ENCODE peak calls at places on chromosomes 11 and 22, in four cellular contexts. U is AG08395, K is AG09319, C is SK-MEL-5. I is an unnamed sample.

GRCh38 chr22:49968831-49969661 is 8.5 kb downstream of the PIM3 start:
- DNase-seq in U (no peak), C (no peak), K (no peak), I (no peak)

GRCh38 chr11:68840661-68841653 is 759 bp downstream of the CPT1A start:
- DNase-seq in K (no peak), C (no peak), U (peak), I (peak)

GRCh38 chr11:117226388-117227385 is 5.2 kb downstream of the PCSK7 start:
- DNase-seq in U (peak), K (peak), C (peak), I (peak)

GRCh38 chr22:27216444-27216843 is 559.1 kb downstream of the MIAT start:
- DNase-seq in U (no peak), C (no peak), K (no peak), I (no peak)

GRCh38 chr11:88632163-88632562 is 294.6 kb upstream of the CTSC start:
- DNase-seq in K (no peak), C (no peak), U (no peak), I (no peak)

GRCh38 chr11:35549787-35550186 is 24.4 kb upstream of the PAMR1 start:
- DNase-seq in C (no peak), K (peak), U (peak), I (no peak)

GRCh38 chr11:11975201-11976092 is 33.0 kb downstream of the DKK3 start:
- DNase-seq in C (no peak), K (no peak), U (no peak), I (no peak)

GRCh38 chr22:50518628-50519027 is 6.8 kb downstream of the SCO2 start:
- DNase-seq in U (no peak), K (no peak), C (no peak), I (no peak)

GRCh38 chr22:32748509-32748908 is 53.0 kb upstream of the TIMP3 start:
- DNase-seq in U (no peak), K (no peak), C (no peak), I (no peak)

I was measured in stimulated activated naive CD4-positive, alpha-beta T cell.